ENCODE peak calls at places on chromosomes 7 and 10, in four cellular contexts. P is K562, A is H1, N is HepG2. H is an unnamed sample.

GRCh38 chr10:61623101-61623500 is 39.6 kb upstream of the CABCOCO1 start:
- DNase-seq in N (no peak), A (no peak), P (no peak), H (no peak)

GRCh38 chr10:69772933-69773704 is 28.6 kb upstream of the COL13A1 start:
- DNase-seq in A (no peak), P (no peak), N (no peak), H (no peak)

GRCh38 chr10:90917231-90917967 is 3.5 kb downstream of the ANKRD1 start:
- DNase-seq in P (no peak), N (no peak), A (no peak), H (no peak)

GRCh38 chr10:83516788-83517187 is 622.5 kb upstream of the GHITM start:
- DNase-seq in A (no peak), N (no peak), P (no peak), H (no peak)

GRCh38 chr10:102322914-102323313 is 72.6 kb upstream of the NFKB2 start:
- DNase-seq in P (no peak), N (no peak), A (no peak), H (no peak)

GRCh38 chr7:93228302-93228701 is 2.0 kb upstream of the HEPACAM2 start:
- DNase-seq in A (no peak), P (peak; percentile 73), N (peak; percentile 56), H (peak; percentile 65)

GRCh38 chr7:66902844-66903180 is 18.2 kb upstream of the TMEM248 start:
- DNase-seq in A (no peak), N (no peak), P (no peak), H (no peak)

GRCh38 chr7:148664319-148664718 is 34.4 kb upstream of the CUL1 start:
- DNase-seq in A (no peak), P (no peak), N (no peak), H (no peak)

GRCh38 chr10:101165736-101166135 is 34.6 kb downstream of the TLX1 start:
- DNase-seq in A (no peak), N (no peak), P (no peak), H (no peak)

GRCh38 chr10:60944910-60945297 is 919 bp upstream of the RHOBTB1 start:
- DNase-seq in A (no peak), N (no peak), P (no peak), H (no peak)

GRCh38 chr10:22230331-22230833 is 12.6 kb upstream of the EBLN1 start:
- DNase-seq in A (no peak), N (no peak), P (no peak), H (peak; percentile 73)

GRCh38 chr10:95422196-95422595 is 131.4 kb upstream of the PDLIM1 start:
- DNase-seq in A (no peak), P (no peak), N (no peak), H (no peak)

GRCh38 chr7:80415114-80415513 is 96.8 kb downstream of the GNAT3 start:
- DNase-seq in N (no peak), P (no peak), A (no peak), H (no peak)

GRCh38 chr10:112375721-112376577 is 2.0 kb downstream of the ACSL5 start:
- DNase-seq in N (peak; percentile 56), A (no peak), P (no peak), H (no peak)

GRCh38 chr7:95330194-95331003 is 6.1 kb upstream of the PON1 start:
- DNase-seq in P (no peak), A (no peak), N (no peak), H (no peak)

GRCh38 chr10:88427024-88427423 is 156.1 kb downstream of the RNLS start:
- DNase-seq in N (no peak), A (no peak), P (no peak), H (no peak)

GRCh38 chr7:6438427-6438826 is 9.3 kb downstream of the DAGLB start:
- DNase-seq in A (no peak), N (no peak), P (no peak), H (no peak)

GRCh38 chr10:7102084-7102483 is 308.8 kb downstream of the SFMBT2 start:
- DNase-seq in P (no peak), N (no peak), A (no peak), H (no peak)

GRCh38 chr7:81690688-81691087 is 79.2 kb downstream of the HGF start:
- DNase-seq in A (no peak), N (no peak), P (no peak), H (no peak)

GRCh38 chr10:103879831-103880230 is 24.5 kb upstream of the SH3PXD2A start:
- DNase-seq in N (no peak), A (no peak), P (no peak), H (no peak)

GRCh38 chr10:103884681-103885139 is 29.3 kb upstream of the SH3PXD2A start:
- DNase-seq in N (peak; percentile 53), P (peak; percentile 59), A (no peak), H (peak; percentile 58)

GRCh38 chr10:103881420-103882284 is 26.3 kb upstream of the SH3PXD2A start:
- DNase-seq in N (no peak), A (no peak), P (no peak), H (no peak)

GRCh38 chr10:103879409-103879808 is 24.0 kb upstream of the SH3PXD2A start:
- DNase-seq in N (no peak), A (no peak), P (no peak), H (no peak)

DNA sequence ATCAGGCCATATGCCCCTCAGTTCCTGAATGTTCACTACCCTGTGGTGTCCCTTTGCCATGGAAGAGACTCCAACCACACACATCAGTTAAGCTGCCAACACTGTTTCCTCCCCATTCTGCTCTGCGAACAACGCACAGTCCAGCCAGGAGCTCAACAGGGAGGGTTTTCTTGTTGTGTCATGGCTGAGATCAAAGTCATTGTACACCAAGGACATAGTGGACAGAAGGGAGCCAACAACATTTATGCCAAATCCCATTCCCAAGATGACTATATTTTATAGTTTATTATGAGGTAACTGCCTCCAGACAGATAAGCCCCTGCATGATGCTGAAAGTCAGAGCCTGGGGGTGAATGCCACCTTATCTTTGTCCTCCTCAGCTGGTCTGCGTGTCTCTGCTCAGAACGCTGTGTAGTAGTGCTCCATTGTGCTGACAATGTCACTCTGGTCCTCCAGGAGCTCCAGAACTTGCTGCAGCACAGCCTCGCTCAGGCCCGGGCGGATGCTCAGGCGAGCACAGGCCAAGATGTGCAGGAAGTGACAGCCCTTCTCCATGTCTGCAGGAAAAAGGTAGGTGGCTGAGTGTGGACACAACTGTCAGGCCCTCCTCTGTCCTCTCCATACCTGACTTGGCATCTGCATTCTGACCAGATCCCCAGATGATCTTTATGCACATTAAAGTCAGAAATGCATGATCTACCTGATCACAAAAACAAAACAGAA is 27.1 kb upstream of the SH3PXD2A start:
- DNase-seq in P (no peak), N (no peak), A (no peak), H (no peak)
- TF ChIP-seq RNF2 in P (no peak), N (no peak), A (no peak), H (no peak)

GRCh38 chr7:101678713-101679112 is 49.6 kb upstream of the MYL10 start:
- DNase-seq in P (no peak), A (no peak), N (no peak), H (no peak)
- TF ChIP-seq RNF2 in P (no peak), A (no peak), N (no peak), H (no peak)

GRCh38 chr7:131800008-131800407 is 243.6 kb upstream of the PODXL start:
- DNase-seq in P (no peak), N (no peak), A (no peak), H (no peak)

GRCh38 chr7:131803861-131804260 is 247.4 kb upstream of the PODXL start:
- DNase-seq in P (no peak), N (no peak), A (no peak), H (no peak)

DNA sequence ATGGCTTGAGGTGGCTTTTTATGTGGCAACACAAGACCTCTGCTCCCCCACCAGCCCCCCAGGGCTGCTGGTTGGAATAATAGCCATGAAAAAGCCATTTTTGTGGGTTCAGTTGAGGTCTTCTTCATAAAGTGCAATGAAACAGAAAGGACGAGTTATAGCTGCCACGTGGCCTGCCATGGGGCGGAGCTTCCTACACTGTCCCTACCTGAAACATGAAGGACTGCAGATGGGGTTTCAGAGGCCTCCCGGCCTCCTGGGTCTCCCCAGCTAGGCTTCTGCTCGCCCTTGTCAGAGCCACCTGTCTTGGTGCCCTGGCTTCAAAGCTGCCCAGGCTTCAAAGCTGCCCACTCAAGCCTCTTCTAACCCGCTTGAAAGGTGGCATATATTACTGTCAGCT is 245.8 kb upstream of the PODXL start:
- DNase-seq in A (no peak), P (no peak), N (no peak), H (no peak)
- TF ChIP-seq RNF2 in A (no peak), P (no peak), N (no peak), H (no peak)

GRCh38 chr7:101166603-101166908 is 1.2 kb upstream of the VGF start:
- DNase-seq in N (no peak), A (no peak), P (no peak), H (no peak)

GRCh38 chr7:101165958-101166602 is 711 bp upstream of the VGF start:
- DNase-seq in N (no peak), A (no peak), P (no peak), H (no peak)

GRCh38 chr7:101166909-101167644 is 1.7 kb upstream of the VGF start:
- DNase-seq in N (no peak), A (no peak), P (no peak), H (no peak)

GRCh38 chr7:101164071-101164840 is 1.1 kb downstream of the VGF start:
- DNase-seq in P (peak; percentile 43), N (no peak), A (no peak), H (peak; percentile 63)

GRCh38 chr7:101165075-101165957 is at the start of gene VGF:
- DNase-seq in P (peak; percentile 97), N (peak; percentile 85), A (peak; percentile 93), H (peak; percentile 92)
- TF ChIP-seq RNF2 in P (peak; percentile 43), N (peak; percentile 64), A (no peak), H (no peak)

GRCh38 chr10:115047705-115048104 is 45.5 kb upstream of the ATRNL1 start:
- DNase-seq in P (no peak), N (no peak), A (no peak), H (no peak)

GRCh38 chr10:115050375-115050960 is 42.7 kb upstream of the ATRNL1 start:
- DNase-seq in A (no peak), N (no peak), P (no peak), H (no peak)

GRCh38 chr10:115051216-115051615 is 41.9 kb upstream of the ATRNL1 start:
- DNase-seq in A (no peak), P (no peak), N (peak; percentile 5), H (no peak)

GRCh38 chr10:115049318-115049717 is 43.8 kb upstream of the ATRNL1 start:
- DNase-seq in N (no peak), A (no peak), P (no peak), H (no peak)

DNA sequence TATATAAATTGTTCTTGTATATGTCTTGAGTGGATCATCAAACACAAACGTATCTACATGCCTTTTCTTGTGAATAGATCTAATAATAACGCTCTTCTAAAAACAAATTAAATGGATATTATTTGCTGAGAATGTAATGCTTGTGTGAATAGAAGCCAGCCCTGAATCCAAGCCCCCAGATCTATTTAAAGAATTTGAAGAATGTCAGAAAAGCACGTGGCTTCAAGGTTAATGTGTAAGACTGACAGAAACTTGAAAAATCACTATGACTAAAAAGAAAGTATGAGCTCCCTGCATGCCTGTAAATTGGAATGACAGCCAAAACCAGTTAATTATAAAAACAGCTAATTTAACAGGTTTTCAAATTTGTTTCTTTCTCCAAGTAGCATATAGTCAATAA is 43.2 kb upstream of the ATRNL1 start:
- DNase-seq in P (no peak), A (no peak), N (peak; percentile 13), H (no peak)
- TF ChIP-seq RNF2 in P (no peak), A (no peak), N (no peak), H (no peak)

H was measured in A549.